ENCODE peak calls at places on chromosomes 2 and 18, in four cellular contexts. R, D, U and K are unnamed samples.

GRCh38 chr2:196480653-196481322 is 158.7 kb upstream of the CCDC150 start:
- DNase-seq in R (no peak), D (no peak), U (no peak), K (no peak)

GRCh38 chr2:131043199-131044077 is 49.8 kb downstream of the FAM168B start:
- DNase-seq in R (no peak), D (no peak), U (no peak), K (no peak)

GRCh38 chr2:144812288-144812687 is 292.4 kb upstream of the ZEB2 start:
- DNase-seq in R (no peak), D (no peak), U (no peak), K (no peak)

GRCh38 chr2:225117061-225117716 is 74.9 kb upstream of the DOCK10 start:
- DNase-seq in R (no peak), D (no peak), U (no peak), K (no peak)

GRCh38 chr2:126990605-126991532 is 92.2 kb downstream of the TEX51 start:
- DNase-seq in R (no peak), D (no peak), U (no peak), K (no peak)

GRCh38 chr2:239192975-239193374 is 207.8 kb downstream of the HDAC4 start:
- DNase-seq in R (no peak), D (no peak), U (no peak), K (no peak)

GRCh38 chr2:174332607-174333001 is 2.1 kb upstream of the SP9 start:
- DNase-seq in R (no peak), D (no peak), U (no peak), K (no peak)

GRCh38 chr2:237588044-237588696 is 2.4 kb downstream of the RAB17 start:
- DNase-seq in R (no peak), D (no peak), U (no peak), K (no peak)

GRCh38 chr2:163563336-163563735 is 172.5 kb downstream of the FIGN start:
- DNase-seq in R (no peak), D (no peak), U (no peak), K (no peak)

GRCh38 chr18:46868171-46868921 is 49.0 kb downstream of the PIAS2 start:
- DNase-seq in R (peak), D (peak), U (no peak), K (no peak)

GRCh38 chr2:37851428-37851827 is 73.7 kb upstream of the RMDN2 start:
- DNase-seq in R (no peak), D (no peak), U (no peak), K (no peak)

GRCh38 chr2:97961534-97961933 is 34.2 kb downstream of the TMEM131 start:
- DNase-seq in R (no peak), D (no peak), U (no peak), K (no peak)